ENCODE peak calls at places on chromosome 15, in six cellular contexts. Z is lower leg skin, O is dorsolateral prefrontal cortex, T is uterus, M is OCI-LY7, K is nephron progenitor cell. G is an unnamed sample.

GRCh38 chr15:62241135-62241770 is 76.2 kb upstream of the C2CD4B start:
- DNase-seq in K (peak), M (peak), O (no peak), Z (no peak), T (no peak), G (peak)

GRCh38 chr15:95932676-95933075 is 397.8 kb upstream of the NR2F2 start:
- DNase-seq in M (no peak), T (no peak), O (no peak), Z (no peak), K (no peak), G (no peak)

GRCh38 chr15:83940136-83940535 is 286.2 kb downstream of the ADAMTSL3 start:
- DNase-seq in T (no peak), M (no peak), O (no peak), Z (no peak), K (no peak), G (no peak)

GRCh38 chr15:101689901-101690300 is 34.4 kb downstream of the TARS3 start:
- DNase-seq in K (no peak), M (no peak), Z (no peak), O (no peak), T (no peak), G (no peak)

GRCh38 chr15:101501703-101502373 is 12.3 kb upstream of the PCSK6 start:
- DNase-seq in M (peak), K (peak), Z (no peak), T (no peak), O (no peak), G (peak)

GRCh38 chr15:46111730-46112129 is 476.9 kb downstream of the SQOR start:
- DNase-seq in M (no peak), K (no peak), O (no peak), Z (no peak), T (no peak), G (no peak)

GRCh38 chr15:88375234-88375926 is 91.8 kb downstream of the MRPL46 start:
- DNase-seq in K (no peak), Z (no peak), O (peak), T (peak), M (no peak), G (no peak)

GRCh38 chr15:67721996-67722395 is 103.3 kb upstream of the SKOR1 start:
- DNase-seq in K (no peak), Z (no peak), M (no peak), T (no peak), O (no peak), G (no peak)

GRCh38 chr15:60128000-60128376 is 123.9 kb downstream of the FOXB1 start:
- DNase-seq in O (no peak), T (peak), K (no peak), M (no peak), Z (peak), G (no peak)

GRCh38 chr15:77532067-77532710 is 100.5 kb downstream of the LINGO1 start:
- DNase-seq in O (peak), K (no peak), T (no peak), Z (no peak), M (no peak), G (no peak)

GRCh38 chr15:66025972-66026371 is 156.7 kb downstream of the RAB11A start:
- DNase-seq in K (no peak), T (no peak), Z (no peak), O (no peak), M (no peak), G (no peak)

GRCh38 chr15:66211670-66212455 is 41.7 kb downstream of the MEGF11 start:
- DNase-seq in T (no peak), O (no peak), M (no peak), K (no peak), Z (no peak), G (no peak)

GRCh38 chr15:62112051-62112450 is 45.3 kb downstream of the C2CD4A start:
- DNase-seq in O (no peak), Z (no peak), K (no peak), T (no peak), M (no peak), G (no peak)

GRCh38 chr15:77675806-77676415 is 43.2 kb upstream of the LINGO1 start:
- DNase-seq in T (no peak), Z (no peak), K (no peak), M (no peak), O (no peak), G (no peak)

GRCh38 chr15:40320931-40321371 is 2.5 kb upstream of the INAFM2 start:
- DNase-seq in Z (no peak), M (peak), O (no peak), T (no peak), K (peak), G (no peak)

GRCh38 chr15:90519688-90520087 is 10.0 kb upstream of the CRTC3 start:
- DNase-seq in M (no peak), O (no peak), T (no peak), K (no peak), Z (no peak), G (no peak)

GRCh38 chr15:101266034-101266433 is 11.3 kb downstream of the SELENOS start:
- DNase-seq in O (peak), T (no peak), M (no peak), K (no peak), Z (no peak), G (no peak)

GRCh38 chr15:52200831-52201365 is 9.7 kb upstream of the GNB5 start:
- DNase-seq in M (no peak), K (no peak), O (no peak), Z (no peak), T (no peak), G (no peak)

GRCh38 chr15:84648539-84648938 is 5.5 kb downstream of the WDR73 start:
- DNase-seq in K (no peak), T (no peak), O (no peak), M (no peak), Z (peak), G (no peak)

GRCh38 chr15:64923546-64923945 is 11.8 kb downstream of the ANKDD1A start:
- DNase-seq in M (no peak), T (no peak), O (no peak), K (no peak), Z (no peak), G (no peak)

GRCh38 chr15:69253156-69253555 is 45.6 kb upstream of the PAQR5 start:
- DNase-seq in M (no peak), T (peak), Z (no peak), K (no peak), O (peak), G (no peak)

GRCh38 chr15:62573856-62574255 is 408.8 kb upstream of the C2CD4B start:
- DNase-seq in M (no peak), K (no peak), O (no peak), T (no peak), Z (no peak), G (no peak)

GRCh38 chr15:79031201-79031600 is 59.4 kb downstream of the RASGRF1 start:
- DNase-seq in O (no peak), T (no peak), K (no peak), Z (no peak), M (no peak), G (no peak)

GRCh38 chr15:31437686-31438085 is 111.1 kb downstream of the KLF13 start:
- DNase-seq in O (no peak), T (no peak), M (peak), Z (no peak), K (no peak), G (no peak)

GRCh38 chr15:65460948-65461347 is 38.2 kb upstream of the IGDCC4 start:
- DNase-seq in O (no peak), Z (no peak), T (no peak), K (no peak), M (no peak), G (no peak)

GRCh38 chr15:100049936-100050876 is 291.6 kb downstream of the ADAMTS17 start:
- DNase-seq in M (no peak), Z (peak), K (no peak), O (no peak), T (no peak), G (no peak)

GRCh38 chr15:70488002-70488605 is 275.3 kb downstream of the UACA start:
- DNase-seq in K (peak), T (peak), M (peak), Z (peak), O (peak), G (peak)

GRCh38 chr15:74108111-74108510 is 22.3 kb upstream of the ISLR2 start:
- DNase-seq in O (no peak), Z (no peak), T (no peak), K (no peak), M (no peak), G (no peak)

GRCh38 chr15:34652726-34653033 is 69.2 kb upstream of the GOLGA8B start:
- DNase-seq in Z (no peak), K (no peak), O (no peak), T (no peak), M (no peak), G (no peak)

GRCh38 chr15:43769584-43770228 is 7.1 kb downstream of the ELL3 start:
- DNase-seq in M (peak), O (peak), T (no peak), K (peak), Z (no peak), G (peak)

GRCh38 chr15:70192041-70192440 is 94.3 kb upstream of the TLE3 start:
- DNase-seq in K (no peak), M (no peak), O (no peak), T (no peak), Z (no peak), G (no peak)

GRCh38 chr15:79644091-79644490 is 212.0 kb downstream of the MINAR1 start:
- DNase-seq in T (no peak), M (no peak), O (no peak), K (no peak), Z (no peak), G (no peak)

GRCh38 chr15:36469567-36469966 is 109.9 kb upstream of the CDIN1 start:
- DNase-seq in M (no peak), T (no peak), O (no peak), Z (no peak), K (no peak), G (no peak)

GRCh38 chr15:78930577-78931388 is 14.1 kb downstream of the CTSH start:
- DNase-seq in O (no peak), T (no peak), M (no peak), Z (no peak), K (no peak), G (no peak)

GRCh38 chr15:72492733-72493132 is 18.6 kb downstream of the ARIH1 start:
- DNase-seq in Z (no peak), O (no peak), K (no peak), M (no peak), T (no peak), G (no peak)

GRCh38 chr15:63523306-63523990 is 19.1 kb downstream of the USP3 start:
- DNase-seq in T (no peak), M (no peak), O (no peak), K (no peak), Z (no peak), G (no peak)

GRCh38 chr15:40845036-40845435 is 1.2 kb downstream of the SPINT1 start:
- DNase-seq in Z (no peak), K (no peak), T (no peak), O (no peak), M (no peak), G (no peak)

GRCh38 chr15:52050416-52050815 is 31.4 kb downstream of the MAPK6 start:
- DNase-seq in K (no peak), Z (no peak), T (no peak), M (no peak), O (no peak), G (no peak)

GRCh38 chr15:89654311-89654761 is 931 bp downstream of the KIF7 start:
- DNase-seq in M (no peak), O (no peak), Z (no peak), T (no peak), K (no peak), G (no peak)

GRCh38 chr15:93244691-93245615 is 155.9 kb upstream of the RGMA start:
- DNase-seq in K (no peak), M (no peak), T (no peak), Z (no peak), O (no peak), G (no peak)

GRCh38 chr15:93239993-93240392 is 151.0 kb upstream of the RGMA start:
- DNase-seq in T (no peak), M (no peak), O (no peak), Z (no peak), K (no peak), G (no peak)

GRCh38 chr15:93239591-93239990 is 150.6 kb upstream of the RGMA start:
- DNase-seq in M (no peak), O (no peak), T (no peak), Z (no peak), K (no peak), G (no peak)

GRCh38 chr15:93243573-93243972 is 154.6 kb upstream of the RGMA start:
- DNase-seq in M (no peak), Z (no peak), O (no peak), T (no peak), K (no peak), G (no peak)

DNA sequence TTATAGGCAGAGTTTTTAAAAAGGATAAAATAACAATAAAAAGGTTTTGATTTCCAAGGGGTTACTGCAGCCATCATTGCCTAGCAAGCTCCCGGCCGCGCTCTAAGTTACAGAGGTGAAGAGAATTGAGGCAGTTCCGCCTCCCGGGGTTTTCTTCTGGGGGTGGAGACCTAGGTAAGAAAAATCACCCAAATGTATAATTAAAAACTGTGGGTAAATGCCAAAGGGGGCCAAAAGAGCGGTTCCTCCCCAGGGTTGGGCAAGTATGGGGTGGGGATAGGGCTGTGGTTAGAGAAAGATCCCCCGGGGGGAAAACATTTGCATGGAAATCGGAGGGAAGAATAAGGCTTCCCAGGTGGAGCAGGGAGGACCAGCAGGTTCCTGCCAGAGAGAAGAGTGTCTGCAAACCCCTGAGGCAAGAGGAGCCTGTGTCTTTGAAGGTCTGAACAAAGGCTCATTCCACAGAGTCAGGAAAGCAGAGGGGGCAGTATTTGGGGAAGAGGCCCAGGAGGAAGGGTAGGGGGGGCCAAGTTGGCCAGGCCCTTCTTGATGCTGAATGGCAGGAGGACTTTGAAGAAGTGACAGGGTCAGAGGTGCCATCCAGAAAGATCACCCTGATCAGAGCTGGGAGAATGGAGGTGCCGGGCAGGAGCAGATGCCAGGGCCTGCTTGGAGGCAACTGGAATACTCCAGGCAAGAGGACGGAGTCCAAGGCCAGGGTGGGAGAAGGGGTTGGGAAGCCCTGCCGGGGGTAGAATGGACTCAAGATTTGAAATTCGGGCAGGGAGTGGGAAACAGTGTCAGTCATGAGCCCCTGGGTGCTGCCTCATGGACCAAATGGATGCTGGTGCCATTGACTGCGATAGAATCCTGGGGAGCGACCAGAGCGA is 152.9 kb upstream of the RGMA start:
- DNase-seq in T (no peak), Z (no peak), M (no peak), O (no peak), K (no peak), G (no peak)
- TF ChIP-seq CTCF in T (no peak), Z (no peak), M (no peak), O (no peak), K (no peak), G (no peak)

GRCh38 chr15:76340802-76341365 is 4.3 kb downstream of the ISL2 start:
- DNase-seq in Z (no peak), K (peak), T (no peak), O (no peak), M (no peak), G (no peak)
- TF ChIP-seq CTCF in Z (no peak), K (no peak), T (no peak), O (no peak), M (no peak), G (no peak)

DNA sequence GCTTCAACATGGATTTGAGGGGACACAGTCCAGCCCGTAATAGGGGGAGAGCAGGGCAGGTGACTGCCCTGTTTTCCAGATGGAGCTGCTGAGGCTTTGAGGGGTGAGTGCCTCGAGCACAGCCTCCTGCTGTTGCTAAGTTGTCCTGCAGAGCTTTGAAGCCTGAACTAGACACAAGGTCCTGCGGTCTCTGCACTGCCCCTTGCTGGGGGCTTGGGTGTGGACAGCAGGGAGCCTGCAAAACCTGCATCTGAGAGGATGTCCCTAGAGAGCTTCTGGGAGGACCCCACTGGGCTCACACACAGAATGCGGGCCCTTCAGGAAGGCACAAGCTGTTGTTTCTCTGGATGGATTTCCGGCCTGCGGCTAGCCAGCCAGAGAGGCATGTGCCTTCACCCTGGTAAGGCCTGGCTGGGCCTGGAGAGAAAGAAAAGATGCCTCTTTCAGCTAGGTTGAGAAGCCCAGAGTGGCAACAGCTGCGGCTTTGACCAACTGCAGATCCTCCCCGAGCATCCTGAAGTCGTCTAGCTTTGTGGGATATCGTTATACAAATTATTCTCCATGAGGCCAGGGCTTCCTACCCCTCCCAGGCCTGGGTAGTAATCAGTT is 226.2 kb downstream of the SLCO3A1 start:
- DNase-seq in K (no peak), T (no peak), M (no peak), O (no peak), Z (no peak), G (no peak)
- TF ChIP-seq CTCF in K (no peak), T (no peak), M (no peak), O (no peak), Z (no peak), G (peak)

GRCh38 chr15:39247574-39247973 is 333.3 kb upstream of the THBS1 start:
- DNase-seq in T (no peak), Z (no peak), M (no peak), O (no peak), K (no peak), G (no peak)
- TF ChIP-seq CTCF in T (no peak), Z (no peak), M (no peak), O (no peak), K (no peak), G (no peak)

DNA sequence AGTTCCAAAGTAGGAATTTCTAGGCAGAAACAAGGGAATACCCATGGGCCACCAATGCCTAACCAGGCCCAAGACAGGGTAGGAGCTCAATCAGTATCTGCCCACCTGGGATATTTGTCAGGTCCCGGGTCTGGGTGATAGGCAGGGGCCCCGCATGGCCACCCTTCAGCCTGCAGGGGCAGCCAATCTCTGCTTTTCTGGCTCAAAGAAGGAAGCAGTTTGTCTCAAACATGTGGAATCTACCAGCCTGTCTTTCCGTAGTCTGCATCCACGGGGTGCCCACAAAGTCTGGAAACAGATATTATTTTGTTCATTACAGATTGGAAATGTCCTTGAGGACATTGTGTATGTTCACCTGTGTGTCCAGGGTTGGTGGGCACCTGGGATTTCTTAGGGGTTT is 56.2 kb downstream of the CEMIP start:
- DNase-seq in Z (no peak), O (no peak), T (no peak), K (no peak), M (no peak), G (no peak)
- TF ChIP-seq CTCF in Z (no peak), O (no peak), T (no peak), K (no peak), M (no peak), G (no peak)

DNA sequence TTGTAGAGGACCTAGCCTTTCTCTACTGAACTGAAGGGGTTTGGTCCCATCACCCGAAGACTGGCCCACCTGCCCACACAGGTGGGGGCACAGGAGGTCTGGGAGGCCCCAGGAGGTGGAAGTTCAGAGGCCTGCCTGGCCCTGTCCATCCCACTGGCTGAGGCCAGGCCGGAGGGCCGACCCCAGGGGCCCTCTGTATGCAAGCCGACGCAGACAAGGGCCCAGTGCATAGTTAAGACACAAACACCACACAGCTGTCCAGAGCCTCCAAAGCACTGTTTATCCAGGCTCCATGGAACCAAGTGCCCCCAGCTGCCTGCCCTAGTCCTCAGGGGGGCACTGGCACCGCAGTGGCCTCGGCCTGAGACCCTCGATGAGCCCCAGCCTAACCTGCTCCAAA is 26.7 kb downstream of the SNX33 start:
- DNase-seq in O (no peak), T (no peak), K (no peak), M (no peak), Z (no peak), G (no peak)
- TF ChIP-seq CTCF in O (no peak), T (no peak), K (no peak), M (no peak), Z (no peak), G (no peak)

GRCh38 chr15:25741253-25741575 is 121.9 kb downstream of the ATP10A start:
- DNase-seq in K (no peak), T (no peak), Z (no peak), M (peak), O (no peak), G (no peak)

GRCh38 chr15:25742008-25742407 is 121.1 kb downstream of the ATP10A start:
- DNase-seq in K (no peak), O (no peak), Z (no peak), M (no peak), T (no peak), G (no peak)

GRCh38 chr15:25740438-25741252 is 122.5 kb downstream of the ATP10A start:
- DNase-seq in T (no peak), K (no peak), O (no peak), Z (no peak), M (no peak), G (no peak)

GRCh38 chr15:25738171-25738792 is 124.8 kb downstream of the ATP10A start:
- DNase-seq in O (no peak), M (no peak), K (no peak), T (no peak), Z (no peak), G (no peak)

DNA sequence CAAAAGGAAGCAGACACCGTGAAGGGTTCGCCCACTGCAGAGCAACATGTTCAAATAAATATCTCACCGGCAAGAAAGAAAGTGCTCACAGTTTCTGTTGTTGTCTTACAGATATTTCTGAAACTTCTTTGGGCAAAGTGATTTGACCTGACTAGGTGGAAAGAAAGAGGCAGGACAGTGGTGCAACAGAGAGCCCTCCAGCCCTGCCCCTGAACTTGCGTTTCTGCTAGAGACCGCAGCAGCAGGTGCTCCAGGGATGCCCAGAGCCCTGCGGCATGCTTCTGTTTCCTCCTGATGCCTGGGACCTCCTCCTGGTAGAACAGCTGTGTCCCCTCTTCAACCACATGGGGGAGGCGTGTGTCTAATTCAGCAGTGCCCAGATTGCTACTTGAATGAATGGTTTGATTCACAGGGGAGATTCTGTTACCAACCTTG is 123.4 kb downstream of the ATP10A start:
- DNase-seq in T (no peak), K (no peak), M (peak), O (no peak), Z (no peak), G (peak)
- TF ChIP-seq CTCF in T (no peak), K (no peak), M (peak), O (peak), Z (no peak), G (no peak)